ENCODE peak calls at places on chromosome 12, in nine cellular contexts. D is GM23338, N is hepatocyte, I is PC-9, V is GM23248, K is PC-3, Q is OCI-LY7, H is SK-N-SH, T is HCT116. S is an unnamed sample. For H3K9me2, the result is how much of the 10 kb centered on the place peaks cover.

GRCh38 chr12:82660541-82661325 is 26.0 kb upstream of the TMTC2 start:
- DNase-seq in D (no peak), N (no peak), I (no peak), V (no peak), K (no peak), Q (no peak), H (no peak), T (no peak), S (no peak)

GRCh38 chr12:15842106-15842505 is 40.1 kb upstream of the STRAP start:
- DNase-seq in D (no peak), N (no peak), I (no peak), V (peak), K (peak), Q (no peak), H (no peak), T (no peak), S (no peak)

GRCh38 chr12:70049596-70050360 is 193.5 kb upstream of the CNOT2 start:
- DNase-seq in D (no peak), N (peak), I (peak), V (no peak), K (peak), Q (peak), H (no peak), T (peak), S (peak)

GRCh38 chr12:29644536-29645162 is 139.1 kb downstream of the TMTC1 start:
- DNase-seq in D (no peak), N (no peak), I (no peak), V (peak), K (no peak), Q (no peak), H (no peak), T (no peak), S (no peak)

GRCh38 chr12:91786490-91787272 is 359.0 kb downstream of the BTG1 start:
- DNase-seq in D (no peak), N (no peak), I (no peak), V (no peak), K (no peak), Q (no peak), H (no peak), T (no peak), S (no peak)

GRCh38 chr12:97177482-97177881 is 270.4 kb downstream of the NEDD1 start:
- DNase-seq in D (no peak), N (no peak), I (no peak), V (no peak), K (peak), Q (no peak), H (no peak), T (no peak), S (no peak)

GRCh38 chr12:3381059-3382047 is 109.7 kb upstream of the PRMT8 start:
- DNase-seq in D (no peak), N (peak), I (no peak), V (peak), K (no peak), Q (no peak), H (no peak), T (no peak), S (no peak)

GRCh38 chr12:12190087-12190809 is 76.6 kb downstream of the LRP6 start:
- DNase-seq in D (no peak), N (no peak), I (no peak), V (no peak), K (no peak), Q (no peak), H (no peak), T (no peak), S (no peak)

GRCh38 chr12:11860026-11860425 is 210.6 kb downstream of the ETV6 start:
- DNase-seq in D (no peak), N (no peak), I (no peak), V (no peak), K (no peak), Q (no peak), H (no peak), T (no peak), S (no peak)

GRCh38 chr12:92541024-92541423 is 161.8 kb upstream of the PLEKHG7 start:
- DNase-seq in D (no peak), N (no peak), I (no peak), V (no peak), K (no peak), Q (no peak), H (no peak), T (no peak), S (no peak)

GRCh38 chr12:115946092-115946491 is 331.4 kb downstream of the MED13L start:
- DNase-seq in D (no peak), N (no peak), I (no peak), V (no peak), K (no peak), Q (no peak), H (no peak), T (no peak), S (no peak)

GRCh38 chr12:31517994-31518393 is 72.9 kb downstream of the DENND5B start:
- DNase-seq in D (no peak), N (no peak), I (no peak), V (peak), K (no peak), Q (no peak), H (no peak), T (no peak), S (no peak)

GRCh38 chr12:62817556-62818271 is 117.2 kb downstream of the PPM1H start:
- DNase-seq in D (no peak), N (no peak), I (no peak), V (no peak), K (no peak), Q (no peak), H (no peak), T (no peak), S (no peak)

GRCh38 chr12:72465940-72466630 is 193.9 kb downstream of the TRHDE start:
- DNase-seq in D (no peak), N (no peak), I (no peak), V (no peak), K (no peak), Q (no peak), H (no peak), T (no peak), S (no peak)

GRCh38 chr12:115166698-115167315 is 482.8 kb upstream of the TBX3 start:
- DNase-seq in D (peak), N (peak), I (no peak), V (no peak), K (peak), Q (no peak), H (no peak), T (no peak), S (no peak)

GRCh38 chr12:86837246-86837645 is 581.1 kb upstream of the MGAT4C start:
- DNase-seq in D (peak), N (no peak), I (no peak), V (no peak), K (no peak), Q (no peak), H (no peak), T (no peak), S (no peak)

GRCh38 chr12:109529618-109530300 is 43.5 kb downstream of the MMAB start:
- DNase-seq in D (peak), N (no peak), I (no peak), V (no peak), K (no peak), Q (no peak), H (no peak), T (no peak), S (no peak)

GRCh38 chr12:109532721-109533486 is 40.4 kb downstream of the MMAB start:
- DNase-seq in D (no peak), N (no peak), I (no peak), V (no peak), K (no peak), Q (no peak), H (no peak), T (no peak), S (no peak)

GRCh38 chr12:109531411-109531810 is 41.9 kb downstream of the MMAB start:
- DNase-seq in D (no peak), N (no peak), I (no peak), V (no peak), K (no peak), Q (no peak), H (peak), T (no peak), S (no peak)

GRCh38 chr12:109527489-109528123 is 45.7 kb downstream of the MMAB start:
- DNase-seq in D (no peak), N (no peak), I (no peak), V (no peak), K (no peak), Q (no peak), H (no peak), T (no peak), S (no peak)

DNA sequence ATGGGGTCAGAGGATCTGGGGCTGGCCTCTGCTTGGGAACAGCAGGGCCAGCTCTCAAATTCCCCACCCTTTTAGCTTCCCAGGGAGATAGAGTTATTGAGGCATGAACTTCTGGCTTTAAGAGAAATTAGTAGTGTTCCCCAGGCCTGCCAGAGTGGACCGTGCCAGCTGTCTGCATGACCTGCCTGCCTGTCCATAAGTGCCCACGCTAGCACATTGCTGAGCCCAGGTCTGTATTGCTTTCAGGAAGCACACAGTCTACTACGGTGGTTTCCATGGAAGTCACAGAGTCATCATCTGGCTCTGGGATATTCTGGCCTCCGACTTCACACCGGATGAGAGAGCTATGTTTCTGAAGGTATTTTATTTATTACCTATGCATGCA is 43.0 kb downstream of the MMAB start:
- DNase-seq in D (no peak), N (no peak), I (no peak), V (no peak), K (no peak), Q (no peak), H (no peak), T (no peak), S (no peak)
- H2AFZ ChIP-seq in D (no peak), N (no peak), I (no peak), V (no peak), K (no peak), Q (no peak), H (no peak), T (no peak), S (no peak)

DNA sequence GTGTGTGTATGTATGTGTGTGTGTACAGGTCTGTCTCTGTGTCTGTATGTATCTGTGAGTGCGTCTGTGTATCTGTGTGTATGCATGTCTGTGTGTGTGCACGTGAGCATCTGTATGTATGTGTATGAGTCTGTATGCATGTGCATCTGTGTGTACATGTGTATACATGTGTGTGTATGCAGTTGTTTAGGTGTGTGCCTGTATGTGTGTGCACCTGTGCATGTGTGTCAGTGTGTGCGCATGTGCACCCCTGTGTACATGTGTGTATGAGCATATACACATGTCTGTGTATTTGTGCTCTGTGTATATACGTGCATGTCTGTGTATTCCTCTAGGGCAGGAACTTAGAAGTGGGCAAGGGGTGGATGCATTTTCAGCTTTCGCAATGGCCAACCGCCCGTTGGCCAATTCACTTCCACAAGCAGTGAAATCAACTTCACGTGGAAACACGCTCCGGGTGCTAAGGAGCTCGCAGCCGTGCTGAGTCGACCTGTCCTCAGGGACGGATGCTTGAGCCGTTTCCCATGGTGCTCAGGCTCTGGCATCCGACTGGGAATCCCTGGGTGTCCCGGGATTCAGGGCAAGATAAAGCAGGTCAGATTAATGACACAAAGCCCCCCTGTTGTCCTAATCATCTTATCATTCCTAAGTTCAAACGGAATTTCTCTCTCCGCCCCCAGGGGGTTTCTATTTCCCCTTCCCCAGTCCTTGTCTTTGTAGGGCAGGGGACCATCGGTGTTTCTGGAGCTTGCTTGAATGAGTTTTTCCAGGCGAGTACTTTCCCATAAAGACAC is 116.2 kb downstream of the TMEM132C start:
- DNase-seq in D (no peak), N (no peak), I (no peak), V (no peak), K (no peak), Q (no peak), H (no peak), T (no peak), S (no peak)
- H3K4me2 ChIP-seq in D (no peak), N (no peak), I (no peak), V (no peak), K (no peak), Q (no peak), H (no peak), T (no peak), S (no peak)

DNA sequence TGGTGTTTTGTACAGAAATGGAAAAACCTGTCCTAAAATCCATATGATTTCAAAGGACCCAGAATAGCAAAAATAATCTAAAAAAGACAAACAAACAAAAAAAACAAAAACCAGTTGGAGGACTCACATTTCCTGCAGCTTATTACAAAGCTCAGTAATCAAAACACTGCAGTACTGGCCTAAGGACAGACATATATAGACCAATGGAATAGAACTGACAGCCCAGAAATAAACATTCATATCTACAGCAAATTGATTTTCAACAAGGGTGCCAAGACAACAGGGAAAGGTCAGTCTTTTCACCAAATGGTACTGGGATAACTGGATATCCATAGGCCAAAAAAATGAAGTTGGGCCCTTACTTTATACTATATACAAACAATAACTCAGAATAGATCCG is 55.0 kb downstream of the TAOK3 start:
- DNase-seq in D (no peak), N (no peak), I (no peak), V (no peak), K (no peak), Q (no peak), H (no peak), T (no peak), S (no peak)
- H3K9me2 ChIP-seq in D (under half), N (under half), I (under half), V (under half), K (under half), Q (under half), H (under half), T (under half), S (under half)

GRCh38 chr12:132624910-132625630 is 6.5 kb downstream of the P2RX2 start:
- DNase-seq in D (no peak), N (no peak), I (no peak), V (no peak), K (no peak), Q (no peak), H (no peak), T (no peak), S (no peak)
- H2AFZ ChIP-seq in D (no peak), N (no peak), I (no peak), V (no peak), K (no peak), Q (no peak), H (no peak), T (no peak), S (no peak)

GRCh38 chr12:108720757-108721514 is 10.4 kb downstream of the CORO1C start:
- DNase-seq in D (no peak), N (no peak), I (peak), V (peak), K (peak), Q (no peak), H (no peak), T (no peak), S (no peak)
- H3K4me2 ChIP-seq in D (peak), N (no peak), I (peak), V (peak), K (peak), Q (no peak), H (peak), T (peak), S (no peak)

GRCh38 chr12:101459642-101460346 is 15.3 kb upstream of the SPIC start:
- DNase-seq in D (peak), N (peak), I (peak), V (peak), K (peak), Q (no peak), H (no peak), T (peak), S (no peak)

DNA sequence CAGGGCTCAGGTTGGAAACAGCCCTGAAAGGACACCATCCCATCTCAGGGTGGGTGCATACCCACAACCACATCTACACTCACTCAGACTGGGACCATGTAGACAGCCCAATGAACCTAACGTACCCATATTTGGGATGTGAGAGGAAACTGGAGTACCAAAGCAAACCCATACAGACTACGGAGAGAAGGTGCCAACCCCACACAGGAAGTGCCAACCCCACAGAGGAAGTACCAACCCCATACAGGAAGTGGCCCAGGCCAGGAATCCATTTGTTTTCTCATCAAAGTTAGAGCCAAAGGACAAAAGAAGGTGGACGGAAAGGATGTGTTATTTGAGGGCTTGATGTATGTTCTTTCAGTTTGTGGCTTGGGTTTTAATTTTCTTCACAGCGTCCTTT is 19.5 kb upstream of the SPIC start:
- DNase-seq in D (no peak), N (no peak), I (no peak), V (no peak), K (no peak), Q (no peak), H (no peak), T (no peak), S (peak)
- H3K9me2 ChIP-seq in D (under half), N (under half), I (under half), V (under half), K (under half), Q (under half), H (under half), T (under half), S (under half)

GRCh38 chr12:21562859-21563258 is 36.8 kb downstream of the SPX start:
- DNase-seq in D (no peak), N (no peak), I (no peak), V (no peak), K (no peak), Q (no peak), H (no peak), T (no peak), S (no peak)
- H2AFZ ChIP-seq in D (no peak), N (no peak), I (no peak), V (no peak), K (no peak), Q (no peak), H (no peak), T (no peak), S (no peak)

GRCh38 chr12:80268924-80269749 is 169.8 kb downstream of the OTOGL start:
- DNase-seq in D (no peak), N (no peak), I (peak), V (peak), K (peak), Q (no peak), H (no peak), T (peak), S (no peak)
- H3K4me2 ChIP-seq in D (no peak), N (no peak), I (peak), V (peak), K (peak), Q (no peak), H (peak), T (peak), S (no peak)

DNA sequence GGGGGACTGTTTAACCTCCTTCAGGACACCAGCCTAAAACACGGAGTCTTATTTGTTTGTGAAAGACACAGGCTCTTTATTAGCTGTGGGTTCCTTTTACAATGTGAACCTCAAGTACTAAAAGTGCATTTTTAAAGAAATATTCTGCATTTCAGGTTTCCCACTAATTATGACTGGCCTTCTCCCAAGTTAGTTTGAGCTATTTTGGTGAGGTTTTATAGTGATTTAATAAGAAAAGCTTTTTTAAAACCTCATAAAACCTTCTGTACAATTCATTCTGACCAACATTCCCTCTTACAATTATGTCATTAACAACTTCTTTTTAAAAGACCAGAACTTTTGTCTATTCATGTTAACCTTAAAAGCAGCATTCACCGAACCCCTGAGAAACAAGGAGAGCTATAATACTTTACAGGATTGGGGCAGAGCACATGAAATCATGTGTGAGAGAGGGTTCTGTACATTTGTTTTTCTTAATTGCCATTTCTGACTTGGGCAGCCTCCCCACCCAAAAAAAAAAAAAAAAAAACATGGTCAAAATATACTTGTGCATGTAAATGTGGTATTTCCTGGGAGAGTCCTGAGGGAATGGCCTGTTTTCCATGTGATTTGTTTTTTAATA is 169.4 kb downstream of the CHST11 start:
- DNase-seq in D (no peak), N (no peak), I (no peak), V (no peak), K (no peak), Q (no peak), H (no peak), T (no peak), S (no peak)
- H3K9me2 ChIP-seq in D (under half), N (under half), I (under half), V (under half), K (under half), Q (under half), H (under half), T (under half), S (under half)

DNA sequence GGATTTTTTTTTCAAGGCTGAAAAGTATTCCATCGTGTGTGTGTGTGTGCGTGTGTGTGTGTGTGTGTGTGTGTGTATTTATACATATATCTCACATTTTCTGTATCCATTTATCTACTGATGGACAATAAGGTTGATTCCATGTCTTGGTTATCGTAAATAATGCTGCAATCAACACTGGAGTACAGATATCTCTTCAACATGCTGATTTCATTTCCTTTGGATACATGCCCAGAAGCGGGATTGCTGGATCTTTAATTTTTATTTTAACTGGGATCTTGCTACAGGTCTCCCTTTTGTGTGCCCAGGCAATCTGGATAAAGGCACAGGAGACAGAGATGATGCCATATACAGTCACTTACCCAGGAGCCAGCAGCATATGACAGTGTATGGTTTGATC is 338.1 kb downstream of the SOX5 start:
- DNase-seq in D (no peak), N (no peak), I (no peak), V (no peak), K (no peak), Q (no peak), H (peak), T (no peak), S (no peak)
- H2AFZ ChIP-seq in D (no peak), N (no peak), I (no peak), V (no peak), K (no peak), Q (no peak), H (no peak), T (no peak), S (no peak)

S was measured in Karpas-422.